ENCODE peak calls at places on chromosome 3, in four cellular contexts. F is mammary epithelial cell, A is IMR-90, Z is colonic mucosa. D is an unnamed sample.

GRCh38 chr3:30539214-30539613 is 67.2 kb upstream of the TGFBR2 start:
- DNase-seq in F (peak; percentile 67), A (no peak), Z (no peak), D (no peak)

GRCh38 chr3:167166594-167167253 is 213.4 kb downstream of the ZBBX start:
- DNase-seq in F (no peak), A (no peak), Z (no peak), D (no peak)

GRCh38 chr3:10500717-10501663 is 4.4 kb downstream of the ATP2B2 start:
- DNase-seq in F (no peak), A (no peak), Z (no peak), D (no peak)

GRCh38 chr3:139522421-139522820 is 17.1 kb downstream of the RBP1 start:
- DNase-seq in F (no peak), A (no peak), Z (no peak), D (no peak)

GRCh38 chr3:45145223-45145622 is 955 bp downstream of the CDCP1 start:
- DNase-seq in F (peak; percentile 65), A (no peak), Z (no peak), D (peak; percentile 87)

GRCh38 chr3:20575153-20575552 is 389.1 kb upstream of the SGO1 start:
- DNase-seq in F (peak; percentile 1), A (peak; percentile 78), Z (no peak), D (no peak)

GRCh38 chr3:163039636-163040035 is 1543.0 kb downstream of the OTOL1 start:
- DNase-seq in F (no peak), A (no peak), Z (no peak), D (no peak)

GRCh38 chr3:129017531-129017899 is 16.4 kb downstream of the EFCC1 start:
- DNase-seq in F (no peak), A (no peak), Z (no peak), D (peak; percentile 66)

GRCh38 chr3:10017636-10018292 is 8.5 kb upstream of the FANCD2 start:
- DNase-seq in F (peak; percentile 77), A (peak; percentile 89), Z (no peak), D (peak; percentile 60)

GRCh38 chr3:13145826-13146642 is 72.8 kb upstream of the IQSEC1 start:
- DNase-seq in F (no peak), A (no peak), Z (no peak), D (peak; percentile 62)

GRCh38 chr3:121552379-121552778 is 6.6 kb upstream of the POLQ start:
- DNase-seq in F (no peak), A (no peak), Z (no peak), D (peak; percentile 35)

GRCh38 chr3:172074578-172074977 is 35.2 kb downstream of the FNDC3B start:
- DNase-seq in F (no peak), A (no peak), Z (no peak), D (no peak)

GRCh38 chr3:144175644-144176425 is 204.2 kb downstream of the DIPK2A start:
- DNase-seq in F (no peak), A (no peak), Z (no peak), D (no peak)

GRCh38 chr3:106281231-106281630 is 412.4 kb upstream of the CBLB start:
- DNase-seq in F (no peak), A (peak; percentile 77), Z (no peak), D (no peak)

GRCh38 chr3:72820405-72820804 is 27.8 kb downstream of the SHQ1 start:
- DNase-seq in F (peak; percentile 26), A (peak; percentile 58), Z (peak; percentile 68), D (no peak)

GRCh38 chr3:9500108-9501050 is 53.2 kb downstream of the LHFPL4 start:
- DNase-seq in F (peak; percentile 17), A (peak; percentile 54), Z (peak; percentile 66), D (peak; percentile 98)

GRCh38 chr3:21754839-21755238 is 3.8 kb upstream of the ZNF385D start:
- DNase-seq in F (no peak), A (no peak), Z (no peak), D (no peak)

GRCh38 chr3:195834675-195835583 is 23.2 kb upstream of the MUC4 start:
- DNase-seq in F (no peak), A (no peak), Z (peak; percentile 59), D (peak; percentile 56)

GRCh38 chr3:119834754-119835365 is 53.0 kb downstream of the NR1I2 start:
- DNase-seq in F (no peak), A (no peak), Z (no peak), D (no peak)

GRCh38 chr3:83968386-83968785 is 990.4 kb upstream of the CADM2 start:
- DNase-seq in F (peak; percentile 15), A (no peak), Z (no peak), D (no peak)

GRCh38 chr3:136141891-136142290 is 54.2 kb downstream of the MSL2 start:
- DNase-seq in F (peak; percentile 90), A (peak; percentile 49), Z (no peak), D (no peak)

GRCh38 chr3:10968390-10968789 is 24.2 kb upstream of the SLC6A1 start:
- DNase-seq in F (no peak), A (no peak), Z (no peak), D (no peak)

GRCh38 chr3:8623741-8624140 is 20.9 kb downstream of the SSUH2 start:
- DNase-seq in F (no peak), A (no peak), Z (no peak), D (no peak)

GRCh38 chr3:138046955-138047354 is 37.0 kb downstream of the CLDN18 start:
- DNase-seq in F (peak; percentile 80), A (no peak), Z (no peak), D (no peak)

GRCh38 chr3:78163379-78163778 is 1123.5 kb downstream of the ROBO2 start:
- DNase-seq in F (no peak), A (no peak), Z (no peak), D (no peak)

GRCh38 chr3:94573337-94573736 is 510.5 kb downstream of the NSUN3 start:
- DNase-seq in F (no peak), A (no peak), Z (no peak), D (no peak)

DNA sequence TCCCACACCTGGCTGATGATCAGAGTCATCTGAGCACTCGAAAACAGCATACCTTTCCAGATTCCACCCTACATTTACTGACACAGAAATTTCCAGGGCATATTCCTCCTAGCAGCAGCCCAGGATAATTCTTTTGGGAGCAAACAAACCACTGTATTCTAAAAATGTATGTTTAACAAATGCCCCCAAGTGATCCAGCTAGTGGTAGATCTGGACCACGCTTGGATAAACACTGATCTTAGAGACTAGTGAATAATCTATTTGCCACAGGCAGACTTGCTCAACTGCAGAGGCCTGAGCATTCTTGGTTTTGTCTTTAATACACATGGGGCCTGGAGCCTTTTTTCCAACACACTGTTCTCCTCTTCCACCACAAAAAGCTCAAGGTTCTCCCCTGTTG is 89.6 kb downstream of the TM4SF4 start:
- DNase-seq in F (no peak), A (peak; percentile 74), Z (no peak), D (no peak)
- H3K4me1 ChIP-seq in F (peaks cover 4% of the 10 kb centered on the region), A (peaks cover 16% of the 10 kb centered on the region), Z (no peaks in the 10 kb centered on the region), D (peaks cover 16% of the 10 kb centered on the region)

GRCh38 chr3:160883373-160883772 is 127.3 kb downstream of the PPM1L start:
- DNase-seq in F (no peak), A (no peak), Z (no peak), D (no peak)
- H3K4me1 ChIP-seq in F (no peaks in the 10 kb centered on the region), A (no peaks in the 10 kb centered on the region), Z (no peaks in the 10 kb centered on the region), D (no peaks in the 10 kb centered on the region)

GRCh38 chr3:71046791-71047190 is 536.7 kb downstream of the FOXP1 start:
- DNase-seq in F (no peak), A (no peak), Z (peak; percentile 29), D (no peak)

GRCh38 chr3:71045917-71046282 is 537.6 kb downstream of the FOXP1 start:
- DNase-seq in F (no peak), A (no peak), Z (no peak), D (no peak)

GRCh38 chr3:71050133-71050520 is 533.4 kb downstream of the FOXP1 start:
- DNase-seq in F (no peak), A (peak; percentile 83), Z (no peak), D (no peak)

GRCh38 chr3:71048948-71049347 is 534.6 kb downstream of the FOXP1 start:
- DNase-seq in F (no peak), A (no peak), Z (peak; percentile 78), D (no peak)

GRCh38 chr3:71047616-71048531 is 535.7 kb downstream of the FOXP1 start:
- DNase-seq in F (no peak), A (no peak), Z (no peak), D (no peak)
- H3K4me1 ChIP-seq in F (peaks cover 28% of the 10 kb centered on the region), A (peaks cover 31% of the 10 kb centered on the region), Z (peaks cover 24% of the 10 kb centered on the region), D (peaks cover 34% of the 10 kb centered on the region)

DNA sequence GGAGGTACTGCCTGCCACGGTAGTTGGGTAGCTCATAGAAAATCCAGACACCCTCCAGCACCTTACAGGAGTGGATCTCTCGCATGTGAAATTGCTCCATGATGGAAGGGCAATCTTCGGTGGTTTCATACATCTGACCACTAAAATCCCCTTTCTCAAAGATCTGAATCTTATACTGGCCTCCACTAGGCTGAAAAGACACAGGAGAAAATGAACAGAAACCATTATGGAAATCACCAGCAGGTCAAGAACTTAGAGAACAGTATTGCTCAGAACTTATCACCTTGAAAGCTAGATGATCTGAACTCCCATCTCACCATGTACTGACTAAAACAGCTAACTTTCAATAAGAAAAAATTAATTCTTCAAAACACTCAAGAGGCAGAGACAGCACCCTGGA is 5.4 kb downstream of the CRYGS start:
- DNase-seq in F (no peak), A (no peak), Z (no peak), D (no peak)
- H3K4me1 ChIP-seq in F (peaks cover 17% of the 10 kb centered on the region), A (no peaks in the 10 kb centered on the region), Z (no peaks in the 10 kb centered on the region), D (peaks cover 26% of the 10 kb centered on the region)

GRCh38 chr3:127902486-127902885 is 12.5 kb upstream of the KBTBD12 start:
- DNase-seq in F (no peak), A (no peak), Z (no peak), D (no peak)

GRCh38 chr3:127899200-127899599 is 15.8 kb upstream of the KBTBD12 start:
- DNase-seq in F (no peak), A (no peak), Z (no peak), D (no peak)

GRCh38 chr3:127903596-127903995 is 11.4 kb upstream of the KBTBD12 start:
- DNase-seq in F (no peak), A (no peak), Z (no peak), D (no peak)

GRCh38 chr3:127900536-127900935 is 14.5 kb upstream of the KBTBD12 start:
- DNase-seq in F (no peak), A (no peak), Z (no peak), D (no peak)

DNA sequence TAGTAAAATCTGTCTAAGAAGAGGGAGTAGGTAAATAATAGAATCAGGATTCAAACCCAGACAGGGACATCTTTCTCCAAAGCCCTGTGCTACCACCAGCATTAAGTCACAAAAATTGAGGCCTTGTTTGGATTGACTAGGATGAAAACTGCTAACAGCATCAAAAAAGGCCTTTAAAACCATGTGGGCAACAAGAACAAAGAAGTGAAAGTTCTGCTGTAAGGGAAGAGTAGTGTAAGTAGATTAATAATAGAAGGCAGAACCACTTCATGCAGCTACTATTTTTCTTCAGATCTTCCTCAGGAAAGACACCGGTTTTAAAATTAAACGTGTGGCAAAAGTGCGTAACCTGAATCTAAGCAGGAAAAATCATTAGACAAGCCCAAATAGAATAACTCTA is 15.3 kb upstream of the KBTBD12 start:
- DNase-seq in F (no peak), A (no peak), Z (no peak), D (no peak)
- H3K4me1 ChIP-seq in F (no peaks in the 10 kb centered on the region), A (no peaks in the 10 kb centered on the region), Z (no peaks in the 10 kb centered on the region), D (no peaks in the 10 kb centered on the region)

D was measured in osteoblast.